ENCODE peak calls at places on chromosomes 6 and 20, in four cellular contexts. One of them, this sample, is unnamed.

GRCh38 chr20:17936791-17937687 is 31.6 kb downstream of the SNX5 start:
- DNase-seq in AG04450: peak
- DNase-seq in psoas muscle: peak
- DNase-seq in WTC11: no peak
- DNase-seq in this sample: no peak

GRCh38 chr6:128882991-128883571 is at the start of gene LAMA2:
- DNase-seq in AG04450: peak
- DNase-seq in WTC11: peak
- DNase-seq in psoas muscle: peak
- DNase-seq in this sample: peak

GRCh38 chr6:32627831-32628230 is 9.4 kb upstream of the HLA-DQA1 start:
- DNase-seq in WTC11: no peak
- DNase-seq in psoas muscle: no peak
- DNase-seq in AG04450: no peak
- DNase-seq in this sample: peak

GRCh38 chr6:20033697-20034407 is 178.4 kb downstream of the MBOAT1 start:
- DNase-seq in psoas muscle: no peak
- DNase-seq in WTC11: no peak
- DNase-seq in AG04450: no peak
- DNase-seq in this sample: no peak

GRCh38 chr6:141426400-141426980 is 706.2 kb upstream of the GJE1 start:
- DNase-seq in WTC11: no peak
- DNase-seq in psoas muscle: no peak
- DNase-seq in AG04450: no peak
- DNase-seq in this sample: no peak

GRCh38 chr6:47157653-47158219 is 115.6 kb upstream of the ADGRF1 start:
- DNase-seq in psoas muscle: no peak
- DNase-seq in WTC11: no peak
- DNase-seq in AG04450: no peak
- DNase-seq in this sample: no peak

GRCh38 chr20:44572551-44573500 is 9.6 kb upstream of the PKIG start:
- DNase-seq in psoas muscle: peak
- DNase-seq in WTC11: no peak
- DNase-seq in AG04450: peak
- DNase-seq in this sample: no peak

GRCh38 chr6:38387994-38388393 is 251.7 kb downstream of the BTBD9 start:
- DNase-seq in AG04450: peak
- DNase-seq in psoas muscle: no peak
- DNase-seq in WTC11: no peak
- DNase-seq in this sample: no peak

GRCh38 chr6:22928775-22929174 is 359.4 kb downstream of the HDGFL1 start:
- DNase-seq in WTC11: no peak
- DNase-seq in psoas muscle: no peak
- DNase-seq in AG04450: no peak
- DNase-seq in this sample: no peak

GRCh38 chr6:86793649-86794048 is 143.7 kb upstream of the HTR1E start:
- DNase-seq in psoas muscle: no peak
- DNase-seq in WTC11: no peak
- DNase-seq in AG04450: no peak
- DNase-seq in this sample: no peak

DNA sequence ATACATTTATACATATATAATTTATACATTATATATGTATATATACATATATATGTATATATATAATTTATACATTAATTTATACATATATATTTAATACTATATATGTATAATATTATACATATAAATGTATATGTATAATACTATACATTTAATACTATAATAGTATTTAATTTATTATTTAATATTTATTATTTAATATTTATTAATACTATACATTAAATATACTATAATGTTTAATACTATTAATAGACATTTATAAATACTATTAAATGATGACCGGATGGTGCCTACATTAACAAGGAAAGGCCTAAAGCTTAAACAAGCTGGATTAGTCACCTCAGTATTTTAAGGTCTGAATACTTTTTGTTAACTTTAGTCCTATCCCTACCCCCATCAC is 145.9 kb upstream of the HTR1E start:
- DNase-seq in psoas muscle: no peak
- DNase-seq in AG04450: no peak
- DNase-seq in WTC11: no peak
- DNase-seq in this sample: no peak
- TF ChIP-seq CTCF in psoas muscle: no peak
- TF ChIP-seq CTCF in AG04450: no peak
- TF ChIP-seq CTCF in WTC11: no peak
- TF ChIP-seq CTCF in this sample: no peak

GRCh38 chr6:136607932-136608772 is 57.9 kb upstream of the MAP7 start:
- DNase-seq in psoas muscle: peak
- DNase-seq in AG04450: no peak
- DNase-seq in WTC11: peak
- DNase-seq in this sample: peak
- TF ChIP-seq CTCF in psoas muscle: peak
- TF ChIP-seq CTCF in AG04450: peak
- TF ChIP-seq CTCF in WTC11: peak
- TF ChIP-seq CTCF in this sample: peak

GRCh38 chr20:11912013-11912663 is 5.6 kb upstream of the BTBD3 start:
- DNase-seq in WTC11: no peak
- DNase-seq in psoas muscle: no peak
- DNase-seq in AG04450: no peak
- DNase-seq in this sample: no peak
- TF ChIP-seq CTCF in WTC11: no peak
- TF ChIP-seq CTCF in psoas muscle: peak
- TF ChIP-seq CTCF in AG04450: peak
- TF ChIP-seq CTCF in this sample: no peak

DNA sequence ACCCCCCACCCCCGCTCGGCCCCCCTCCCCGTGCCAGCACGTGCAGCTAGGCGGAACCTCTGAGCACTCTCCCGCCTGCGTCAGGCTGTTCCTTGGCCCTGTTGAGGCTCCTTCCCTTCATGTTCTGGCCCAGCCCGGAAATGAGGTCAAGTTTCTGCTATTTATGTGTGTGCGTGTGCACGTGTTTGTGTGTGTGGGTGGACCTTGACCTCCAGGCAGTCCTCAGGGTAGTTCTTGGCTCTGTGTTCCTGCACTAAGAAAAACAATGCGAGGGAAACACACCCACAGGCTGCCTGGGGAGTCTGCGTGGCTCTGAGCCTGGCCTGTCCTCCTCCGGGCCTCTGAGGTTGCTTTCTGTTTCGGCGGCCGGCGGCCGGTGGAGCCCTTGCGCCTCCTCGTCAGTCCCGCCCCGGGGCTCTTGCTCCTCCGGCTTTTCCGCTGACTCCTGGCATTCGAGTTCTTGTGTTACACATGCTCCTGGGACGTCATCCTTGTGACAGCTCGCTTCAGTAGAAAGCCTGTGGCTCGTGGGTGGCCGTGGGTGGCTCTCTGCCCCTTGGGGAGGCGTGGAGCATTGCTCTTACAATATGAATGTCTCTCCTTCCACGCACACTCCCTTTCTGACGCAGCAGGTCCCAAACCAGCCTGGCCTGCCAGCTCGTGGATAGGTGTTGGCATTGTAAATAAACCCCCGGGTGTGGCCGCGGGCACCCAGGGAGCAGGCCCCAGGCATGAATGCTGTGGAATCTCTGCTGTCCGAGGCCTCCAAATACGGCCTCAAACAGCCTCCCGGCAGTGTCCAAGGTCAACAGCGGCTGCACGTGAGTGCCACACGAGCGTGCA is 10.0 kb downstream of the SLCO4A1 start:
- DNase-seq in WTC11: peak
- DNase-seq in psoas muscle: peak
- DNase-seq in AG04450: peak
- DNase-seq in this sample: peak
- TF ChIP-seq CTCF in WTC11: no peak
- TF ChIP-seq CTCF in psoas muscle: no peak
- TF ChIP-seq CTCF in AG04450: no peak
- TF ChIP-seq CTCF in this sample: no peak

DNA sequence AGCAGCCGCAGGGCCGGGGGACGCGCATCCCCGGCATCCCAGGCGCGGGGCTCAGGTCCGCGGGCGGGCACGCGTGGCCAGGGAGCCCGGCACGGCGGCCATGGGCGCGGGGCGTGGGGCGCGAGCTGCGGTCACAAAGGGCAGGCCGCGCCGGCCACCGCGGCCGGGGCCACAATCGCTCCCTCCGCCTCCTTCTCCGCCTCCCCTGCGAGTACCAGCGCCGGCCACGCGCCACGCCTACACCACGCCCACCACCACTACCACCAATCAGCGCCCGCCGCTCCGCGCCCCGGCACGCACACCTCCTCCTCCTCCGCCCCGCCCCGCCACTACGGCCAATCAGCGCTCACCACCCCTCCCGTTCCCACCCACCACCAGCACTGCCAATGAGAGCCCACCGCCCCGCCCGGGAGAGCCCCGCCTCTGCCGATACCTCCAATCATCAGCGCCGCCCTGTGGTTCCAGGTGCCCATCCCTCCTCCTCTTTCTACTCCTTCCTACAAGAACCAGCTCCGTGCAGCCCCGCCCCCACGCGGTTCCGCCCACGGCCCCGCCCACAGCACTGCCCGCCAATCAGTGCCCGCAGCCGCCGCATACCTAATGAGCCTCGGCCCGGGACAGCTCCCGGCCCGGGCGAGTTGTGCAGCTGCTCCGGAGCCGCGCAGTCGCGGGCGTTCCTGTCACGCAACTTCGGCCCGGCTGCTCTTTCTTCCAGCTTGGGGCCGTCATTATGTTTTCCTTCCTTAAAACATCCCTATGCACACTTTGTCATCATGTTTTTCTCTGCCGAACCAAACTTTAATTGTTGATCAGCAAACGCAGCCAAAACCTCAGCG is at the start of gene RPS6KA2:
- DNase-seq in AG04450: peak
- DNase-seq in psoas muscle: peak
- DNase-seq in WTC11: peak
- DNase-seq in this sample: peak
- TF ChIP-seq CTCF in AG04450: no peak
- TF ChIP-seq CTCF in psoas muscle: no peak
- TF ChIP-seq CTCF in WTC11: no peak
- TF ChIP-seq CTCF in this sample: peak

DNA sequence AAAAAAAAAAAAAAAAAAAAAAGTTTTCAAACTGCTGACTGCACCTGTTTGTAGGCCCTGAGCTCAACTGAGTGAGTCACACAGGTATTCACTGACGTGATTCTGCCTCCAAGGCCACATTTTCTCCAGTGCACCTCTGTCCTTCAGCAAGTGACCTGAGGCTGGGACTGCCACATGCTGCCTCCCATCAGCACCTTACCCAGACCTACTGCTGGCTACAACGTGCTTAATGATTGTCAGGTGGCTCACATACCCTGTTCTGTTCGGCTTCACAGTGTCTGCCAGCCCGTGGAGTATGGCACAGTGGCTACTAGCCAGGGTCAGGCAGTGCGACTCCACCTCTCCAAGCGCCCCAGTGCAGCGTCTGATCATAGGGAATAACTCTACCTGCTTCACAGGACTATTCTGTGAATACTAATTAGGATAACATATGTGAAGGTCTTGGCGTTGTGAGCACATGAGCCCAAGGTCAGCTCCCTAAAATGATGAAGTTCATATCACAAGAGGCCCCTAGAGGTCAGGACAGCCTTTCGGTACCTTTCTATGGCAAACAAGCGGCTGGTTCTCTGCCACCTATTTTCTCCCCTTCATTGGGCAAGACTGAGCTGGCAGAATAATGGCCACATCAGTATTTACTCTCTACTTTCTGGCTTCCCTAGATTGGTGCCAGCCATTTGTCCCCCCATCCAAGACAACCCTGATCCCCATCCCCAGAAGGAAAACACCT is 28.1 kb downstream of the RIPOR3 start:
- DNase-seq in psoas muscle: no peak
- DNase-seq in AG04450: no peak
- DNase-seq in WTC11: no peak
- DNase-seq in this sample: no peak
- TF ChIP-seq CTCF in psoas muscle: no peak
- TF ChIP-seq CTCF in AG04450: no peak
- TF ChIP-seq CTCF in WTC11: no peak
- TF ChIP-seq CTCF in this sample: peak

GRCh38 chr20:33490023-33490933 is at the start of gene CBFA2T2:
- DNase-seq in WTC11: no peak
- DNase-seq in psoas muscle: peak
- DNase-seq in AG04450: peak
- DNase-seq in this sample: peak
- TF ChIP-seq CTCF in WTC11: no peak
- TF ChIP-seq CTCF in psoas muscle: no peak
- TF ChIP-seq CTCF in AG04450: no peak
- TF ChIP-seq CTCF in this sample: no peak

DNA sequence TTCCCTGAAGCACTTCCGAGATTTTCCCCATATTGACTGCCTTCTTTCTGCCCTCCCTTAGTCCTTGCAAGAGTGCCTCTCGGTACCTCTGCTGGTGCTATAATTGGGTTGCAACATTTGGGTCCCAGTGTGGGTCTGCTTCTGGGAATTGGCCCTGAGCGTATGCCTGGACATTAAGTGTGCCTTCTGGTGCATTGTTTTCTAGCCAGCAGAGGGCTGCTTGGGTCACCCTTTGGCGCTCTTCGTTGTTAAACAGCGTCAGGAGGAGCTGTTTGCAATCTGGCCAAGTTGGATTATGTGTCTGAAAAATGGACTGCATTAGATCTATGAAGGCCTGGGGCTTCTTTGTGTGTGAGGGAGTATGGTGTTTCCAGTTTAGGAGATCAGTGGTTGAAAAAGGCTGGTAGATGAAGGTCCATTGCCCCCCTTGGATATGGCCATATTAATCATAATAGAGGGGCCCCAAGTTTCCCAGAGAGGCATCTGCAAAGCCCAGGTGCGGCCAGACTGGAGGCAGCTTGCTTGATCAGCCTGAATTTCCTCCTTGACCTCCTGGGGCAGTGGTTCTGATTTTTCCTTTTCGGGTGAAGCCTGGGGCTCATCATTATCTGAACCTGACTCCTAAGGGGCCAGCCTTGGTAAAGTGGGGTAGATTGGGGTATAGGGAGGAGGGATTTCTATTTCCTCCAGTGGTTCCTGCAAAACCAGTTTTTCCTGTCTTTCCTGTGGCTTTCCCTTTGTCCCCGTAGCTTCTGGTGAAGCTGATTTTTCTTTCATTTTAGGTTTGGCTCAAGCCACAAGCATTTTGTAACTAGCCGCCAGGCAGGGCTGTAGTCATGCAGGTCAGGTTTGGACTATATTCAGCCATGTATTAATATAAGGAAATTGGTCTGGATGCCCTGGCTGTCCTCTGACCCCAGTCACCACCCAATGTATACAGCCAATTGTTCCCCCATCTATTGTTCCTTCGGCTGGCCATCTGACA is 85.4 kb upstream of the GPR6 start:
- DNase-seq in WTC11: peak
- DNase-seq in psoas muscle: no peak
- DNase-seq in AG04450: no peak
- DNase-seq in this sample: no peak
- TF ChIP-seq CTCF in WTC11: no peak
- TF ChIP-seq CTCF in psoas muscle: no peak
- TF ChIP-seq CTCF in AG04450: peak
- TF ChIP-seq CTCF in this sample: no peak

DNA sequence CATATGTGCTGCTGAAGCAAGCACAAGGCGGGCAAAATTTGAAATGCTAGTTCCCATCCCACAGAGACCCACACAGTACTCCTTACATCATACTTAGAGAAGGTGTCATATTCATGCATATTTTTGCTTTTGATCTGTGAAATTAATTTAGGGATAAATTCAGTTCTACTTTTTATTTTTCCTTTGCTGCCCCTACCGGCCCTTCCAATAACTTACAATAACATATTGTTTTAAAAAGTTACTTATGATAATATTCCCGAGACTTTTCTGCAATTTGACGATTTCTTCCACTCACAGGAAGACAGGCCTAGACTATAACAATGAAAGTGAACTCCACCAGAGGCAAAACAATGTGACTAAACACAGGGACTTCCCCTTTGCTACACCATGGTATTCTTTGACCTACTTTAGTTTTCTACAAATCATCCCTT is 35.0 kb downstream of the SESN1 start:
- DNase-seq in AG04450: no peak
- DNase-seq in psoas muscle: no peak
- DNase-seq in WTC11: no peak
- DNase-seq in this sample: no peak
- TF ChIP-seq CTCF in AG04450: no peak
- TF ChIP-seq CTCF in psoas muscle: peak
- TF ChIP-seq CTCF in WTC11: no peak
- TF ChIP-seq CTCF in this sample: no peak